ENCODE peak calls at places on chromosome 19, in six cellular contexts. I is activated T-cell treated with anti-CD3 and anti-CD28 coated beads, Interleukin-2, amount 50 U/mL, for 72 hours; D is bronchial epithelial cell; C is ELR; X is CD8-positive, alpha-beta T cell; K is LoVo. Z is an unnamed sample.

GRCh38 chr19:48487944-48488343 is 18.8 kb downstream of the CYTH2 start:
- DNase-seq in I (no peak), D (peak; percentile 92), C (peak; percentile 84), X (no peak), K (peak; percentile 94), Z (no peak)

GRCh38 chr19:53374288-53374687 is 8.8 kb downstream of the ZNF525 start:
- DNase-seq in I (no peak), D (no peak), C (no peak), X (no peak), K (no peak), Z (no peak)

GRCh38 chr19:39971380-39971841 is 446 bp downstream of the PSMC4 start:
- DNase-seq in I (peak; percentile 25), D (peak; percentile 1), C (peak; percentile 27), X (no peak), K (no peak), Z (no peak)

GRCh38 chr19:43798546-43799409 is 3.5 kb downstream of the LYPD5 start:
- DNase-seq in I (peak; percentile 67), D (peak; percentile 82), C (peak; percentile 35), X (peak; percentile 72), K (peak; percentile 84), Z (no peak)

GRCh38 chr19:55585658-55586339 is 5.2 kb upstream of the ZNF579 start:
- DNase-seq in I (peak; percentile 58), D (no peak), C (peak; percentile 55), X (peak; percentile 44), K (no peak), Z (no peak)

GRCh38 chr19:37565370-37565669 is 29.3 kb downstream of the ZNF571 start:
- DNase-seq in I (no peak), D (no peak), C (no peak), X (no peak), K (no peak), Z (no peak)

GRCh38 chr19:32581704-32582164 is 744 bp downstream of the PDCD5 start:
- DNase-seq in I (no peak), D (peak; percentile 67), C (peak; percentile 71), X (no peak), K (peak; percentile 12), Z (no peak)

GRCh38 chr19:2549701-2550191 is 73.8 kb downstream of the GADD45B start:
- DNase-seq in I (no peak), D (no peak), C (peak; percentile 78), X (no peak), K (no peak), Z (no peak)

GRCh38 chr19:48216933-48217332 is 38.8 kb downstream of the CARD8 start:
- DNase-seq in I (no peak), D (no peak), C (no peak), X (no peak), K (no peak), Z (no peak)

GRCh38 chr19:43527860-43528622 is 1.0 kb upstream of the ETHE1 start:
- DNase-seq in I (peak; percentile 30), D (no peak), C (peak; percentile 56), X (no peak), K (no peak), Z (no peak)

GRCh38 chr19:30090476-30090875 is 148.4 kb downstream of the URI1 start:
- DNase-seq in I (no peak), D (no peak), C (no peak), X (no peak), K (no peak), Z (no peak)